ENCODE peak calls at places on chromosomes 11 and 22, in eight cellular contexts. A, Y, T, Z, C, S, X and U are unnamed samples. For H3K27me3, the result is how much of the 10 kb centered on the place peaks cover.

GRCh38 chr11:13118194-13118593 is 109.1 kb downstream of the RASSF10 start:
- DNase-seq in T (peak), Y (no peak), S (no peak), C (no peak), A (no peak), X (no peak), Z (no peak), U (no peak)

GRCh38 chr11:20474176-20474950 is 86.8 kb downstream of the PRMT3 start:
- DNase-seq in Y (peak), A (no peak), S (no peak), X (no peak), C (no peak), T (no peak), Z (no peak), U (no peak)

GRCh38 chr22:22369962-22370265 is 125.3 kb downstream of the VPREB1 start:
- DNase-seq in A (no peak), X (no peak), Y (no peak), C (no peak), T (no peak), Z (no peak), S (no peak), U (no peak)

GRCh38 chr11:33942954-33943353 is 51.1 kb upstream of the LMO2 start:
- DNase-seq in X (no peak), C (no peak), Y (no peak), T (no peak), A (no peak), Z (no peak), S (no peak), U (no peak)

GRCh38 chr11:72233773-72234513 is 9.4 kb downstream of the INPPL1 start:
- DNase-seq in A (no peak), Y (no peak), C (peak), S (no peak), T (no peak), Z (no peak), X (no peak), U (no peak)

GRCh38 chr11:76700177-76701100 is 29.9 kb upstream of the LRRC32 start:
- DNase-seq in S (peak), T (peak), X (no peak), A (peak), C (no peak), Y (no peak), Z (no peak), U (no peak)

GRCh38 chr11:12569499-12570040 is 104.7 kb upstream of the TEAD1 start:
- DNase-seq in A (no peak), T (no peak), S (no peak), X (no peak), Y (no peak), Z (no peak), C (no peak), U (no peak)

GRCh38 chr11:19392321-19392720 is 151.6 kb upstream of the E2F8 start:
- DNase-seq in X (no peak), Y (no peak), A (no peak), Z (no peak), C (no peak), S (no peak), T (no peak), U (no peak)

GRCh38 chr22:46984751-46985506 is 222.5 kb downstream of the TBC1D22A start:
- DNase-seq in A (no peak), Z (no peak), C (no peak), Y (no peak), S (no peak), X (no peak), T (no peak), U (no peak)

GRCh38 chr11:60970369-60970774 is 1.1 kb upstream of the CD6 start:
- DNase-seq in S (no peak), Z (peak), Y (peak), A (peak), C (no peak), T (no peak), X (peak), U (no peak)

GRCh38 chr11:115759622-115760527 is 255.7 kb upstream of the CADM1 start:
- DNase-seq in C (peak), A (peak), T (no peak), Z (no peak), X (peak), Y (peak), S (no peak), U (no peak)

GRCh38 chr11:128328955-128329551 is 258.3 kb downstream of the ETS1 start:
- DNase-seq in T (no peak), C (no peak), Z (no peak), X (no peak), Y (peak), S (no peak), A (no peak), U (no peak)

GRCh38 chr22:38861170-38861874 is 10.7 kb downstream of the CBX6 start:
- DNase-seq in S (no peak), X (no peak), A (no peak), T (no peak), C (peak), Z (no peak), Y (no peak), U (no peak)
- TF ChIP-seq CTCF in S (no peak), X (no peak), A (no peak), T (peak), C (no peak), Z (no peak), Y (no peak), U (no peak)

GRCh38 chr22:45632791-45633515 is 38.7 kb upstream of the ATXN10 start:
- DNase-seq in T (no peak), X (no peak), Y (no peak), A (no peak), S (no peak), Z (no peak), C (peak), U (no peak)
- H3K27me3 ChIP-seq in T (under half), X (under half), Y (under half), A (under half), S (under half), Z (under half), C (under half), U (under half)

GRCh38 chr11:62678770-62679696 is at the start of gene UBXN1:
- DNase-seq in A (peak), Z (peak), C (peak), T (peak), X (peak), Y (peak), S (peak), U (peak)

GRCh38 chr11:62677709-62678108 is 1.2 kb downstream of the UBXN1 start:
- DNase-seq in S (no peak), Z (no peak), T (no peak), A (no peak), X (no peak), C (no peak), Y (no peak), U (no peak)

GRCh38 chr11:62677160-62677559 is 1.7 kb downstream of the UBXN1 start:
- DNase-seq in X (no peak), A (no peak), T (no peak), Z (no peak), C (no peak), S (no peak), Y (no peak), U (no peak)

GRCh38 chr11:62678433-62678769 is 472 bp downstream of the UBXN1 start:
- DNase-seq in Z (no peak), C (peak), X (no peak), Y (no peak), A (no peak), S (no peak), T (no peak), U (no peak)

DNA sequence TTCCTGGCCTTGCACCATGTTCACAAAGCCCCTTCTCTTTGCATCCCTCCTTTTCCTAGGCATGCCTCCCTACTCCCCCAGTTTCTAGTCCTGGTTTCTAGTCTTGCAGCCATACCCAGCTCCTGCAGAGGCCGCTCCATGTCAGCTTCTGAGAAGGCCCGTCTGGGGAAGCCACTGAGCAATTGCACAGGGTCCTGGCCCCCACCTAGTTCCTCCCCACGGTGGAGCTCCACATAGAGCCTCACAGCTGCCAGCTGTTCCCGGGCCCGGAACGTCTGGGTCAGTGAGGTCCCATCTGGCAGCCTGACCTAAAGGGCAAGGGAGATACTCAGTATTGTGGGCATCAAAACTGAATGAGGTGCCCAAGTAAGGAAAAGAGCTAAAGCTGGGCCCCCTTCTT is 2.2 kb downstream of the UBXN1 start:
- DNase-seq in Z (no peak), Y (no peak), C (no peak), T (no peak), S (no peak), A (no peak), X (no peak), U (no peak)
- TF ChIP-seq CTCF in Z (no peak), Y (no peak), C (no peak), T (no peak), S (no peak), A (no peak), X (no peak), U (no peak)

DNA sequence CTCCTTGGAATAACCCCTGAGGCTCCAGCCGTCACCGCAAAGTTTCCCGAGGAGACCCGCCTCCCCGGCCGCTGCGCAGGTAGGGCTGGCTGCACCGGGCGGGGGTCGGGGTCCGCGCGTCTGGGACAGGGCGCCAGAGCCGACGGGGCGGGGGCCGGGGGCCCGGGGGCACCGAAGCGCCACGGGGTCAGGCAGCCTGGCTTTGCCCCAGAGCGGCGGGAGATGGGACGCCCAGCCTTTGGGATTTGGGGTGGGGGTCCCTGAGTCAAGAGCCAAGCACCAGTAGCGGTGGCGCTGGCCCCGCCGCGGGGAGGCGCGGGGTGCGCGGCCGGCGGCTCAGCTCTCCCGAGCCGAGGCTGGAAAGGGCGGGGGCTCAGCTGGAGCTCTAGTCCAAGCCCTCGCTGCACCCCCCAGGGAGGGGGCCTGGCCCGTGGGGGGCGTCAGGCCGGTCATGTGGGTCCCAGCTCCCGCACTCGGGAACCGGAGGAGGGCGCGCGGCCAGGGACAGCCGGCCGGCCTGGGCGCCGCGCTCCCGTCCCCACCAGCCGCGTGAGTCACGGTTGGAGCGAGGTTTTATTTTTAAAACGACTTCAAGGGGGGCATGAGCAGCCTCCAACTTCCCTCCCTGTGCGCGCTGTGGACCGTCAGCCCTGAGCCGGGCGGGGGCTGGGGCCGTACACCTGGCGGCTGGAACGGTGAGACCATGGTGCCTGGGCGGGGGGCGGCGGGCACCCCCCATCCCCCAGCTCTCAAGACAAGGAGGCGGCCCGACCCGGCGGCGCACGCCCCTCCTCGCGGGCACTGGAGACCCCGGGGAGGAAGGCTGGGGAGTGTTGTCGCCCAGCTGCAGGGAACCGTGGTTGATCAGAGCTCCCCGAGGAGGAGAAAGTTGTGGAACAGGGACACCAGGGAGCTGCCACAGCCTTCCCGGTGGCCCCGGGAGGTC is 623 bp downstream of the FLRT1 start:
- DNase-seq in T (no peak), X (no peak), Y (peak), A (peak), Z (no peak), C (peak), S (peak), U (no peak)
- H3K27me3 ChIP-seq in T (under half), X (under half), Y (under half), A (under half), Z (under half), C (under half), S (under half), U (under half)